ENCODE peak calls at places on chromosomes 1 and 21, in eight cellular contexts. T is effector CD4-positive, alpha-beta T cell; K is activated T-cell treated with anti-CD3 and anti-CD28 coated beads for 24 hours; P is 8988T; G is lung; X is EL; D is stimulated activated CD8-positive, alpha-beta memory T cell treated with anti-CD3 and anti-CD28 coated beads, Interleukin-2, amount 100 ng/mL, for 48 hours; W is ACHN. M is an unnamed sample.

GRCh38 chr21:26954591-26955214 is 12.2 kb downstream of the ADAMTS5 start:
- DNase-seq in T (no peak), K (no peak), P (no peak), G (no peak), X (no peak), D (no peak), W (no peak), M (no peak)

GRCh38 chr1:62012821-62013220 is 181.8 kb upstream of the L1TD1 start:
- DNase-seq in T (no peak), K (no peak), P (no peak), G (no peak), X (no peak), D (no peak), W (no peak), M (no peak)

GRCh38 chr21:36330904-36331303 is 10.9 kb downstream of the MORC3 start:
- DNase-seq in T (peak; percentile 27), K (no peak), P (peak; percentile 11), G (no peak), X (peak; percentile 62), D (peak; percentile 15), W (peak; percentile 49), M (peak; percentile 80)

GRCh38 chr1:237042467-237042891 is 495 bp downstream of the RYR2 start:
- DNase-seq in T (no peak), K (no peak), P (no peak), G (no peak), X (no peak), D (no peak), W (no peak), M (peak; percentile 1)

GRCh38 chr1:222618001-222618879 is at the start of gene MIA3:
- DNase-seq in T (peak; percentile 81), K (peak; percentile 28), P (peak; percentile 80), G (peak; percentile 78), X (no peak), D (peak; percentile 63), W (peak; percentile 27), M (peak; percentile 42)

GRCh38 chr1:204623894-204624361 is 61.6 kb downstream of the LRRN2 start:
- DNase-seq in T (no peak), K (no peak), P (peak; percentile 49), G (no peak), X (peak; percentile 12), D (no peak), W (peak; percentile 48), M (no peak)

GRCh38 chr1:29789221-29789909 is 553.0 kb downstream of the PTPRU start:
- DNase-seq in T (no peak), K (no peak), P (no peak), G (peak; percentile 26), X (no peak), D (no peak), W (no peak), M (no peak)

GRCh38 chr1:1990222-1990621 is 13.4 kb downstream of the CFAP74 start:
- DNase-seq in T (no peak), K (no peak), P (no peak), G (no peak), X (no peak), D (no peak), W (no peak), M (no peak)

GRCh38 chr1:74584185-74584584 is 71.8 kb upstream of the LRRC53 start:
- DNase-seq in T (no peak), K (no peak), P (no peak), G (no peak), X (peak; percentile 45), D (no peak), W (no peak), M (no peak)

GRCh38 chr21:42121792-42122191 is 50.7 kb downstream of the UMODL1 start:
- DNase-seq in T (no peak), K (no peak), P (no peak), G (no peak), X (no peak), D (no peak), W (peak; percentile 17), M (no peak)

GRCh38 chr1:151128800-151129199 is 17.6 kb downstream of the SEMA6C start:
- DNase-seq in T (no peak), K (no peak), P (no peak), G (no peak), X (no peak), D (no peak), W (no peak), M (no peak)

GRCh38 chr1:38848069-38848468 is 11.5 kb downstream of the RRAGC start:
- DNase-seq in T (no peak), K (no peak), P (no peak), G (no peak), X (no peak), D (no peak), W (no peak), M (no peak)

GRCh38 chr1:110426854-110427253 is 19.4 kb upstream of the LAMTOR5 start:
- DNase-seq in T (no peak), K (no peak), P (no peak), G (no peak), X (no peak), D (no peak), W (no peak), M (no peak)

GRCh38 chr1:16617778-16618580 is 4.6 kb upstream of the NBPF1 start:
- DNase-seq in T (peak; percentile 1), K (no peak), P (no peak), G (peak; percentile 28), X (no peak), D (no peak), W (no peak), M (no peak)

GRCh38 chr1:13888351-13888996 is 188.5 kb downstream of the PRDM2 start:
- DNase-seq in T (no peak), K (no peak), P (no peak), G (no peak), X (no peak), D (no peak), W (no peak), M (no peak)

GRCh38 chr21:42062543-42063022 is 8.5 kb upstream of the UMODL1 start:
- DNase-seq in T (peak; percentile 90), K (peak; percentile 61), P (no peak), G (no peak), X (no peak), D (peak; percentile 48), W (no peak), M (no peak)

GRCh38 chr1:45297604-45298356 is 28.9 kb upstream of the HPDL start:
- DNase-seq in T (no peak), K (no peak), P (no peak), G (no peak), X (no peak), D (no peak), W (no peak), M (no peak)

GRCh38 chr1:112251766-112252506 is 144.1 kb upstream of the CTTNBP2NL start:
- DNase-seq in T (no peak), K (no peak), P (peak; percentile 58), G (no peak), X (peak; percentile 75), D (no peak), W (peak; percentile 1), M (no peak)

GRCh38 chr1:87155180-87155579 is 173.5 kb upstream of the LMO4 start:
- DNase-seq in T (no peak), K (no peak), P (no peak), G (no peak), X (no peak), D (no peak), W (no peak), M (no peak)

GRCh38 chr1:77857557-77857956 is 30.9 kb upstream of the NEXN start:
- DNase-seq in T (no peak), K (no peak), P (no peak), G (no peak), X (peak; percentile 34), D (no peak), W (no peak), M (peak; percentile 28)

GRCh38 chr1:237478842-237479241 is 411.9 kb downstream of the ZP4 start:
- DNase-seq in T (no peak), K (no peak), P (no peak), G (no peak), X (no peak), D (no peak), W (no peak), M (no peak)

GRCh38 chr1:85368073-85368778 is 91.8 kb upstream of the BCL10 start:
- DNase-seq in T (no peak), K (no peak), P (no peak), G (no peak), X (no peak), D (no peak), W (no peak), M (no peak)

GRCh38 chr21:41975391-41976272 is 21.8 kb upstream of the C2CD2 start:
- DNase-seq in T (no peak), K (no peak), P (no peak), G (no peak), X (no peak), D (no peak), W (no peak), M (peak; percentile 23)

GRCh38 chr1:54460861-54461382 is 54.7 kb upstream of the SSBP3 start:
- DNase-seq in T (no peak), K (no peak), P (no peak), G (no peak), X (no peak), D (no peak), W (no peak), M (no peak)

GRCh38 chr1:183989078-183989577 is 48.4 kb downstream of the COLGALT2 start:
- DNase-seq in T (no peak), K (peak; percentile 5), P (no peak), G (no peak), X (peak; percentile 90), D (peak; percentile 22), W (peak; percentile 69), M (no peak)

GRCh38 chr21:38297193-38297592 is 40.4 kb downstream of the KCNJ15 start:
- DNase-seq in T (no peak), K (no peak), P (no peak), G (no peak), X (peak; percentile 79), D (no peak), W (no peak), M (peak; percentile 32)

GRCh38 chr1:58814251-58815068 is 30.6 kb upstream of the JUN start:
- DNase-seq in T (no peak), K (no peak), P (no peak), G (peak; percentile 77), X (no peak), D (no peak), W (no peak), M (peak; percentile 71)

GRCh38 chr1:18945401-18945849 is 11.1 kb downstream of the IFFO2 start:
- DNase-seq in T (no peak), K (no peak), P (no peak), G (no peak), X (peak; percentile 29), D (no peak), W (no peak), M (no peak)

GRCh38 chr1:78240755-78241154 is 195.0 kb downstream of the GIPC2 start:
- DNase-seq in T (no peak), K (no peak), P (no peak), G (no peak), X (no peak), D (no peak), W (no peak), M (no peak)

GRCh38 chr1:2210084-2210653 is 15.6 kb upstream of the FAAP20 start:
- DNase-seq in T (no peak), K (no peak), P (no peak), G (no peak), X (no peak), D (no peak), W (no peak), M (no peak)

GRCh38 chr21:27831177-27831576 is 864.3 kb upstream of the ADAMTS5 start:
- DNase-seq in T (no peak), K (no peak), P (no peak), G (no peak), X (no peak), D (no peak), W (no peak), M (no peak)